ENCODE peak calls at places on chromosome 7, in ten cellular contexts. D, E, J, V, N, L, Y, M, U and C are unnamed samples.

GRCh38 chr7:91183408-91183807 is 80.8 kb upstream of the FZD1 start:
- DNase-seq in Y (no peak), E (no peak), D (no peak), M (no peak), L (no peak), J (no peak), N (no peak), V (no peak), U (no peak), C (no peak)

GRCh38 chr7:101987494-101987893 is 170.1 kb downstream of the CUX1 start:
- DNase-seq in E (no peak), N (no peak), U (no peak), Y (no peak), V (no peak), J (no peak), L (no peak), D (no peak), M (no peak), C (no peak)

GRCh38 chr7:12594122-12594897 is 23.8 kb downstream of the SCIN start:
- DNase-seq in M (no peak), J (no peak), Y (no peak), E (no peak), L (no peak), U (no peak), D (no peak), N (no peak), V (no peak), C (no peak)

GRCh38 chr7:44386139-44386913 is 60.9 kb upstream of the CAMK2B start:
- DNase-seq in N (no peak), M (no peak), U (peak; percentile 23), J (peak; percentile 41), V (no peak), E (peak; percentile 38), Y (no peak), L (no peak), D (no peak), C (no peak)

GRCh38 chr7:5677538-5678294 is 103.7 kb downstream of the RNF216 start:
- DNase-seq in M (peak; percentile 88), D (peak; percentile 69), E (no peak), Y (peak; percentile 50), J (peak; percentile 87), V (peak; percentile 73), U (peak; percentile 89), L (no peak), N (peak; percentile 62), C (no peak)

GRCh38 chr7:47747160-47747559 is 165.2 kb upstream of the TNS3 start:
- DNase-seq in Y (no peak), M (no peak), V (no peak), N (no peak), J (no peak), D (no peak), U (no peak), E (no peak), L (no peak), C (no peak)

GRCh38 chr7:934469-935320 is 19.8 kb downstream of the ADAP1 start:
- DNase-seq in D (no peak), U (no peak), V (no peak), J (no peak), Y (no peak), M (peak; percentile 54), N (no peak), L (no peak), E (no peak), C (no peak)

GRCh38 chr7:107201795-107202450 is 33.1 kb downstream of the HBP1 start:
- DNase-seq in V (peak; percentile 60), D (no peak), U (peak; percentile 50), L (no peak), N (peak; percentile 47), J (peak; percentile 24), Y (peak; percentile 87), E (no peak), M (no peak), C (no peak)

GRCh38 chr7:108268200-108268820 is 138.1 kb upstream of the LAMB4 start:
- DNase-seq in N (no peak), V (no peak), J (peak; percentile 31), Y (no peak), M (no peak), D (no peak), E (no peak), L (no peak), U (peak; percentile 56), C (no peak)

GRCh38 chr7:92503767-92504166 is 24.6 kb downstream of the PEX1 start:
- DNase-seq in E (no peak), Y (no peak), D (no peak), V (no peak), N (no peak), U (no peak), J (no peak), M (no peak), L (no peak), C (no peak)

GRCh38 chr7:81180573-81180972 is 261.7 kb upstream of the SEMA3C start:
- DNase-seq in D (no peak), L (no peak), N (no peak), Y (no peak), E (no peak), U (no peak), V (no peak), M (no peak), J (no peak), C (no peak)

GRCh38 chr7:30173058-30173897 is 38.5 kb downstream of the MTURN start:
- DNase-seq in M (peak; percentile 93), N (peak; percentile 65), V (peak; percentile 74), L (peak; percentile 93), U (peak; percentile 98), E (peak; percentile 89), D (peak; percentile 81), J (peak; percentile 93), Y (peak; percentile 88), C (peak; percentile 97)
- TF ChIP-seq CTCF in M (no peak), N (peak; percentile 24), V (peak; percentile 33), L (peak; percentile 70), U (peak; percentile 27), E (no peak), D (no peak), J (no peak), Y (no peak), C (peak; percentile 59)

DNA sequence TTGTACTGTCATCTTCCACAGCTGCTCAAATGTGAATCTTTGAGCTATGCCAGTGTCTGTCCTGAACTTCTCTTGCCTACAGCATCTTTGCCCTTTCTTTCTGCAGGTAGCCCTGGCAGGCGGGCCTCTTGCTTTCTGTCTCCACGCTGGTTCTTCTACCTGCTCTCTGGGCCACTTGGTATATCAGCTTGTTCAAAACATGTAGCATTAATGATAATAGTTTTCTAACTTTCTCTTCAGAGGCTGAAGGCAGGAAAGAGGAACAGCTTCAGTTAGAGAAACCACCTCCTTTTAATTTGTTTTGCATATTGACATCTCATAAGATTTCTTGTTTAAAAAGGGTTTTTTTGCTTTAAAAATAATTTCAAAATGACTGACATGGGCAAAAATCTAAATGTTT is 923 bp upstream of the FGL2 start:
- DNase-seq in D (no peak), J (no peak), N (no peak), L (no peak), E (no peak), M (no peak), V (no peak), U (no peak), Y (no peak), C (no peak)
- H3K4me3 ChIP-seq in D (no peak overlapping the region), J (no peak overlapping the region), N (no peak overlapping the region), L (no peak overlapping the region), E (peak overlapping the region; percentile 73), M (no peak overlapping the region), V (peak overlapping the region; percentile 68), U (no peak overlapping the region), Y (no peak overlapping the region), C (no peak overlapping the region)

GRCh38 chr7:127349881-127350280 is 42.6 kb downstream of the ZNF800 start:
- DNase-seq in U (no peak), L (no peak), E (no peak), J (no peak), D (no peak), Y (no peak), V (no peak), N (no peak), M (no peak), C (no peak)

GRCh38 chr7:127348247-127348631 is 44.3 kb downstream of the ZNF800 start:
- DNase-seq in U (peak; percentile 9), D (no peak), J (no peak), M (no peak), Y (no peak), V (no peak), E (no peak), N (no peak), L (no peak), C (no peak)

GRCh38 chr7:127350586-127350985 is 41.9 kb downstream of the ZNF800 start:
- DNase-seq in D (no peak), L (no peak), Y (peak; percentile 23), N (no peak), V (no peak), J (no peak), E (no peak), U (no peak), M (no peak), C (no peak)

GRCh38 chr7:127346575-127347256 is 45.8 kb downstream of the ZNF800 start:
- DNase-seq in M (no peak), D (no peak), J (no peak), N (no peak), E (no peak), V (no peak), L (no peak), Y (no peak), U (no peak), C (no peak)

DNA sequence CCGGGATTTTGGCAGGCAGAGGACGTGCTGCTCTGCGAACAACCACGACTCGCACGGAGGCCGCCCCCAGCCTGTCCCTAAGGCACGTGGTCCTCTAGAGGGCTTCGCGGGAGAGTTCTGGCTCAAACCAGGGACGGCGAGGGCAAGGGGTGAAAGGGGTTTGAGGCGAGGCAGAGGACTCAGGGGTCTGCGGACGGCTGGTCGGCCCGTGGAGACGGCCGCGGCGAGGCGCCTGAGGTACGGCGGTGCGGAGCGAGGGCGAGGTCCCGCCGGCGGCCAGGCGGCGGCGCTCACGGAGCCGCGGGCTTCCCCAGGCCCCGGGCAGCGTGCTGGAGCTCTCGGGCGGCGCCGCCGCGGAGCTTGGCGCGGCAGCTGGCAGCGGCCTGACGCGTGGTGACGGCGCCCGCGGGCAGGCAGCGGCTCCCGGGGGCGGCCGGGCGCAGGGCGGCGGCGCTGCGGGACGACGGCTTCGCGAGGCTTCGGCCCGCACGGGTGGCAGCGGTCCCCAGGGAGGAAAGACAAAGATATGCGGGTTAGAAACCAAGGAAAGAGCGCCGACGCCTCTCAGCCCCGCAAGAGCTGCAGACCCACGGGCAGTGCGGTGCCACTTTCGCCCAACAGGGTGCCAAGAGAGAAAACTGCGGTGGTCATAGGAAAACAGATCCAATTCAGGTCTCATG is 44.8 kb downstream of the ZNF800 start:
- DNase-seq in N (peak; percentile 89), L (no peak), D (peak; percentile 22), Y (peak; percentile 85), U (peak; percentile 86), J (peak; percentile 75), E (no peak), V (peak; percentile 64), M (peak; percentile 71), C (no peak)
- TF ChIP-seq CTCF in N (peak; percentile 53), L (peak; percentile 50), D (peak; percentile 51), Y (peak; percentile 72), U (peak; percentile 9), J (no peak), E (peak; percentile 17), V (peak; percentile 64), M (peak; percentile 8), C (peak; percentile 27)

GRCh38 chr7:42096681-42097637 is 140.1 kb downstream of the GLI3 start:
- DNase-seq in N (peak; percentile 28), L (no peak), E (no peak), D (peak; percentile 57), U (peak; percentile 53), J (peak; percentile 89), M (peak; percentile 84), V (peak; percentile 61), Y (peak; percentile 30), C (peak; percentile 47)
- H3K4me3 ChIP-seq in N (no peak overlapping the region), L (no peak overlapping the region), E (no peak overlapping the region), D (no peak overlapping the region), U (no peak overlapping the region), J (no peak overlapping the region), M (no peak overlapping the region), V (peak overlapping the region; percentile 6), Y (no peak overlapping the region), C (no peak overlapping the region)

GRCh38 chr7:85021090-85021704 is 165.7 kb downstream of the SEMA3D start:
- DNase-seq in L (no peak), M (no peak), N (peak; percentile 15), U (no peak), J (peak; percentile 44), E (no peak), Y (no peak), D (no peak), V (no peak), C (no peak)
- TF ChIP-seq CTCF in L (peak; percentile 36), M (peak; percentile 22), N (peak; percentile 76), U (peak; percentile 44), J (peak; percentile 51), E (no peak), Y (no peak), D (peak; percentile 29), V (peak; percentile 61), C (peak; percentile 37)